ENCODE peak calls at places on chromosomes 7 and 10, in five cellular contexts. One of them, this sample, is unnamed.

GRCh38 chr10:108036298-108036697 is 871.8 kb upstream of the SORCS1 start:
- DNase-seq in OCI-LY7: no peak
- DNase-seq in cardiac muscle cell: no peak
- DNase-seq in A673: no peak
- DNase-seq in GM20000: no peak
- DNase-seq in this sample: no peak

GRCh38 chr10:31939797-31940708 is 11.4 kb upstream of the ARHGAP12 start:
- DNase-seq in A673: peak
- DNase-seq in cardiac muscle cell: no peak
- DNase-seq in OCI-LY7: no peak
- DNase-seq in GM20000: no peak
- DNase-seq in this sample: no peak

GRCh38 chr10:9209105-9209798 is 1154.8 kb downstream of the GATA3 start:
- DNase-seq in OCI-LY7: peak
- DNase-seq in A673: peak
- DNase-seq in GM20000: peak
- DNase-seq in cardiac muscle cell: peak
- DNase-seq in this sample: peak

GRCh38 chr7:99006739-99007424 is 128.6 kb downstream of the TRRAP start:
- DNase-seq in GM20000: no peak
- DNase-seq in OCI-LY7: no peak
- DNase-seq in A673: no peak
- DNase-seq in cardiac muscle cell: no peak
- DNase-seq in this sample: no peak

GRCh38 chr10:28678687-28679457 is 1.6 kb downstream of the BAMBI start:
- DNase-seq in OCI-LY7: peak
- DNase-seq in GM20000: no peak
- DNase-seq in cardiac muscle cell: peak
- DNase-seq in A673: peak
- DNase-seq in this sample: no peak

GRCh38 chr10:132231656-132232552 is 45.2 kb downstream of the DPYSL4 start:
- DNase-seq in GM20000: peak
- DNase-seq in cardiac muscle cell: no peak
- DNase-seq in OCI-LY7: no peak
- DNase-seq in A673: no peak
- DNase-seq in this sample: no peak

GRCh38 chr10:61975107-61975932 is 73.8 kb downstream of the ARID5B start:
- DNase-seq in A673: peak
- DNase-seq in GM20000: no peak
- DNase-seq in cardiac muscle cell: peak
- DNase-seq in OCI-LY7: peak
- DNase-seq in this sample: no peak

GRCh38 chr7:31710171-31710570 is 23.2 kb downstream of the PPP1R17 start:
- DNase-seq in A673: no peak
- DNase-seq in cardiac muscle cell: no peak
- DNase-seq in OCI-LY7: no peak
- DNase-seq in GM20000: no peak
- DNase-seq in this sample: no peak

DNA sequence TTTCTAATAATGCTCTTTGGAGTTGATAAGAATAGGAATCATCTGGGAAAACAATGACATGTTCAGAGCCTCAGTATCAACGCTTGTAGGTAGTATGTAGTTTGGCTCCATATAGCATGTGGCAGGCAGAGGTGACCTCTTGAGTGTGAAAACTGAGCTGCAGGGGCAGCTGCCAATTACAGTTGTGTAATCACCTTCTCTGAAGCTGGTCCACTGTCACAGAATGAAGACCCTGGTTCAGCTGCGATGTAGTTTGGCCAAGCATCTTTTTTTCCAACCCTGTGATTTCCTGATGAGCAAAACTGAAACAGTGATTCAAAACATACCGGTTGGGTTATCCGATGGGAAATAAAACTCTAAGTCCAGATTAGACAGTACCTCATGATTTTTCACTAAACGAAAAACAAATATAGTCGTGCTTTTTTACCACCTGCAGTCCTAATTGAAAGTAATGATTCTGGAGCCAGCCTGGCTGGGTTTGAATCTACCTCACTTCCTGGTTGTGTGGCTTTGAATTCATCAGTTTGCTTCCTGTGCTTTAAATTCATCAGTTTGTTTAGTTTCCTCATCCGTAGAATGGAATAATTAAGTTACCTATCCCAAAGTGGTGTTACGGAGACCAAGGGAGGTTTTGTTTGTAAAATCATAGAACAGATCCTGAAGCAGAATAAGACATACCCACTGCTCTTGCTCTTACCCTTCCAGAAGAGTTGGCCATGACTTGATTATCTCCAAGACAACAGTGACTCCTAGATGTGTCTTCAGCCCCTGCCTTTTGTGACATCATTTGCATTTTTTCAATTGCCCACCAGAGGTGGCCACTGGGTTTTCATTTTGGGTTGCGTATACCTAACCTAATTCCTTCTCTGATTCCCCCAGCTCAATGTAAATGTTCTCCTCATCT is 87.4 kb downstream of the CELF2 start:
- DNase-seq in GM20000: peak
- DNase-seq in A673: no peak
- DNase-seq in OCI-LY7: no peak
- DNase-seq in cardiac muscle cell: no peak
- DNase-seq in this sample: no peak
- TF ChIP-seq CTCF in GM20000: no peak
- TF ChIP-seq CTCF in A673: no peak
- TF ChIP-seq CTCF in OCI-LY7: no peak
- TF ChIP-seq CTCF in cardiac muscle cell: no peak
- TF ChIP-seq CTCF in this sample: no peak

GRCh38 chr7:143287935-143288826 is at the start of gene CASP2:
- DNase-seq in A673: peak
- DNase-seq in GM20000: peak
- DNase-seq in OCI-LY7: peak
- DNase-seq in cardiac muscle cell: peak
- DNase-seq in this sample: peak
- TF ChIP-seq CTCF in A673: peak
- TF ChIP-seq CTCF in GM20000: no peak
- TF ChIP-seq CTCF in OCI-LY7: peak
- TF ChIP-seq CTCF in cardiac muscle cell: peak
- TF ChIP-seq CTCF in this sample: peak

GRCh38 chr7:26813426-26813825 is 51.0 kb downstream of the SKAP2 start:
- DNase-seq in cardiac muscle cell: no peak
- DNase-seq in OCI-LY7: no peak
- DNase-seq in GM20000: no peak
- DNase-seq in A673: no peak
- DNase-seq in this sample: no peak

DNA sequence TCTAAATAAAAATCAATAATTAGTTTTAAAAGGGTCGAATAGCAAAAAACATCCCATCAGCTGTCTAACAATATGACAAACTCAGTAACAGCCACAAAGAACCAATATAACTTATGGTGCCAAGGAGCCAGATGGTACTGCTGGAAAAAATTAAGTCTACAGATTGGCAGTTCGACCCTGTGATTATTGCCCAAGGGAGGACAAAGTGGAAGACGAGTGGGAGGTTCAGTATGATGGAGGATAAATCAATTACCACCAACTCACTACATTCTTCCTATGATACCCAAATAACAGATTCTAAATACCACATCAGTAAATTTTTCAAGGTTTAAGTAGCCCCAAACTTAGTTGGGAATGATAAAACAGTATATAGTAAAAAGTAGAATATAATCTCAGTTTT is 48.9 kb downstream of the SKAP2 start:
- DNase-seq in cardiac muscle cell: no peak
- DNase-seq in GM20000: no peak
- DNase-seq in OCI-LY7: no peak
- DNase-seq in A673: no peak
- DNase-seq in this sample: no peak
- TF ChIP-seq CTCF in cardiac muscle cell: no peak
- TF ChIP-seq CTCF in GM20000: no peak
- TF ChIP-seq CTCF in OCI-LY7: no peak
- TF ChIP-seq CTCF in A673: no peak
- TF ChIP-seq CTCF in this sample: no peak

GRCh38 chr7:80918909-80919721 is at the start of gene SEMA3C:
- DNase-seq in A673: peak
- DNase-seq in GM20000: peak
- DNase-seq in cardiac muscle cell: peak
- DNase-seq in OCI-LY7: no peak
- DNase-seq in this sample: peak
- TF ChIP-seq CTCF in A673: no peak
- TF ChIP-seq CTCF in GM20000: no peak
- TF ChIP-seq CTCF in cardiac muscle cell: peak
- TF ChIP-seq CTCF in OCI-LY7: no peak
- TF ChIP-seq CTCF in this sample: no peak